ENCODE peak calls at places on chromosomes 12 and 14, in seven cellular contexts. I is mammary epithelial cell, Q is lower lobe of right lung, V is aorta, P is Panc1, A is heart right ventricle, X is GM23338. E is an unnamed sample. For H3K4me1, the result is how much of the 10 kb centered on the place peaks cover.

GRCh38 chr14:38522724-38523123 is 266.8 kb upstream of the CLEC14A start:
- DNase-seq in I (no peak), Q (no peak), V (no peak), P (no peak), A (no peak), X (no peak), E (no peak)

GRCh38 chr14:100838493-100839440 is 12.8 kb downstream of the MEG3 start:
- DNase-seq in I (no peak), Q (peak), V (no peak), P (no peak), A (no peak), X (no peak), E (no peak)

GRCh38 chr14:105448706-105449111 is 25.9 kb upstream of the CRIP2 start:
- DNase-seq in I (peak), Q (peak), V (peak), P (peak), A (peak), X (peak), E (peak)

GRCh38 chr12:45192707-45193106 is 23.2 kb upstream of the ANO6 start:
- DNase-seq in I (no peak), Q (no peak), V (no peak), P (no peak), A (no peak), X (no peak), E (no peak)

GRCh38 chr12:58592817-58593216 is 327.5 kb downstream of the LRIG3 start:
- DNase-seq in I (no peak), Q (no peak), V (no peak), P (no peak), A (no peak), X (no peak), E (no peak)

GRCh38 chr12:104443008-104443407 is 13.7 kb upstream of the CHST11 start:
- DNase-seq in I (no peak), Q (no peak), V (no peak), P (no peak), A (no peak), X (no peak), E (no peak)

GRCh38 chr12:51798507-51798906 is 50.0 kb downstream of the FIGNL2 start:
- DNase-seq in I (peak), Q (no peak), V (no peak), P (no peak), A (no peak), X (no peak), E (no peak)

GRCh38 chr12:50790081-50790480 is 26.2 kb downstream of the ATF1 start:
- DNase-seq in I (no peak), Q (no peak), V (no peak), P (no peak), A (no peak), X (no peak), E (no peak)

GRCh38 chr12:117377758-117378157 is 16.3 kb upstream of the NOS1 start:
- DNase-seq in I (no peak), Q (no peak), V (no peak), P (no peak), A (no peak), X (peak), E (no peak)

GRCh38 chr14:42011221-42011620 is 404.5 kb downstream of the LRFN5 start:
- DNase-seq in I (no peak), Q (no peak), V (no peak), P (no peak), A (no peak), X (no peak), E (no peak)

GRCh38 chr14:21014761-21015190 is 10.1 kb downstream of the NDRG2 start:
- DNase-seq in I (peak), Q (peak), V (peak), P (peak), A (peak), X (peak), E (peak)

DNA sequence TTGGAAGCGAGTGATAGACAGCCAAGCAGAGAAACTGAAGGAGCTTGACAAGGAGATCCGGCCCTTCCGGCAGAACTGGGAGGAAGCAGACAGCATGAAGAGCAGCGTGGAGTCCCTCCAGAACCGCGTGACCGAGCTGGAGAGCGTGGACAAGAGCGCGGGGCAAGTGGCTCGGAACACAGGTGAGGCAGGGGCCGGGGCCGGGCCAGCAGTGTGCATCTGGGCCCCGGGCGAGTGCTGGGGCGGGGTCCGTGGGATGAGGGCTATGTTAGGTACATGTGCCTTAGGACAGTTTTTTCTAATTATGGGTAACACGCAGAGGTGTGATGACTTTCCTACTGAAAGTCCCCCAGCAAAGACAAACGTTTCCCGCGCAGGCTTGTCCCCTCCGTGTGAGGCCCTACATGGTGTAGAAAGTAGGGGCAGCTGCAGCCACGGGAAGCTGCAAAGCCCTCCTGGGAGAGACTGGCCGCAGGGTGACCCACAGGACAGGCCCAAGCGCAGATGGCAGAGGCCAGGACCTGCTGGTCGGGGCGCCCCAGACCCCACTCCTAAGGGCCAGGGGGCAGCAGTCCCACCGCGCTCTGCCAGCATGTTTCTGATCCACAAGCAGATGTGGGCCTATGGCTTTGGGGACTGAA is 19.1 kb upstream of the AMN start:
- DNase-seq in I (no peak), Q (peak), V (peak), P (no peak), A (no peak), X (no peak), E (no peak)
- H3K4me1 ChIP-seq in I (under half), Q (under half), V (under half), P (under half), A (under half), X (under half), E (under half)

DNA sequence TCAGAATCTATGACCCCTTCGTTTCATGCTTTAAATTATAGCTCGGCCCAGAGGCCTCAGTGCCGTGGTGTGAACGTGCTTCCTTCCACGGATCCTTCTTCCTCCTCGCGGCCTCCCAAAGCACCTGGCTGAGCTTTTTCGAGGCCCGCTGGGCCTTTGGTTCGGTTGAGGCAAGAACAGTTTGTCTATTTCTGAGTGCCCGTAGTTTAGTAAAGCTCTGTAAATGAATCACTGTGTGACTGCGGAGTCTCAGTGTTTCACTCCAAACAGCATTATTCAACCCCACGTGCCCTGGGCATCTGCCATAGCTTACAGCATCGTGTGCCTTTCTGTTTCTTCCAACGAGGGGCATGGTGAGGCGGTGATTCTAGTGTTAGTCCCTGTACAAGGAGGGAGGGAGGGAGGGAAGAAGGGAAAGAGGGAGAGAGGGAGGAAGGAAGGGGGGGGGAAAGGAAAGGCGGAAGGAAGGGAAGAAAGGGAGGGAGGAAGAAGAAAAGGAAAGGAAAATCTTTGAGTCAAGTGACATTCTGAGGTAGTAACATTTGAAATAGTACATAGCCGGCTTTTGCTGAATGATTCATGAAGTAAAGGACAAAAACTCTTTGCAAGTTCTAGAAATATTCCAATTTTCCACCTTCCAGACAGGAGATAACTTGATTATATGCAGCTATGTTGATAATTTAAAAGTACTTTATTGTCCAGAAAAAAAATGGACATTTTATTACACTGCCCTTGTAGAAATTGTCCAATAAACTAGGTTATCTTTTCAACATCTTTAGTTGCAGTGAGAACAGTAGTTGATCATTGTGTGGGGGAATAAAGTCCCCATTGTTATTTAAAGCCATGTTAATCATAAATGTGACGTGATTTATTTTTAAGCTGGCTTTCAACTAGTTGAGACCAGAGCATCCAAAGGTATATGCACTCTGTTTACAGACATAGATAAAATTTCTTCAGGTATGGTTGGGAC is 1.2 kb upstream of the TRIM9 start:
- DNase-seq in I (peak), Q (no peak), V (peak), P (no peak), A (peak), X (no peak), E (peak)
- H3K4me3 ChIP-seq in I (peak), Q (peak), V (peak), P (peak), A (peak), X (peak), E (peak)

GRCh38 chr12:9794484-9795063 is 32.7 kb upstream of the KLRF1 start:
- DNase-seq in I (no peak), Q (no peak), V (no peak), P (no peak), A (no peak), X (no peak), E (no peak)
- H3K4me1 ChIP-seq in I (under half), Q (under half), V (under half), P (under half), A (under half), X (under half), E (under half)

GRCh38 chr12:70052931-70053497 is 190.2 kb upstream of the CNOT2 start:
- DNase-seq in I (peak), Q (no peak), V (no peak), P (no peak), A (no peak), X (no peak), E (peak)

GRCh38 chr12:70052476-70052875 is 190.8 kb upstream of the CNOT2 start:
- DNase-seq in I (no peak), Q (no peak), V (no peak), P (no peak), A (no peak), X (no peak), E (no peak)

GRCh38 chr12:70045514-70045913 is 197.7 kb upstream of the CNOT2 start:
- DNase-seq in I (peak), Q (no peak), V (no peak), P (no peak), A (no peak), X (no peak), E (no peak)

GRCh38 chr12:70048521-70049245 is 194.6 kb upstream of the CNOT2 start:
- DNase-seq in I (no peak), Q (no peak), V (no peak), P (no peak), A (no peak), X (no peak), E (no peak)

DNA sequence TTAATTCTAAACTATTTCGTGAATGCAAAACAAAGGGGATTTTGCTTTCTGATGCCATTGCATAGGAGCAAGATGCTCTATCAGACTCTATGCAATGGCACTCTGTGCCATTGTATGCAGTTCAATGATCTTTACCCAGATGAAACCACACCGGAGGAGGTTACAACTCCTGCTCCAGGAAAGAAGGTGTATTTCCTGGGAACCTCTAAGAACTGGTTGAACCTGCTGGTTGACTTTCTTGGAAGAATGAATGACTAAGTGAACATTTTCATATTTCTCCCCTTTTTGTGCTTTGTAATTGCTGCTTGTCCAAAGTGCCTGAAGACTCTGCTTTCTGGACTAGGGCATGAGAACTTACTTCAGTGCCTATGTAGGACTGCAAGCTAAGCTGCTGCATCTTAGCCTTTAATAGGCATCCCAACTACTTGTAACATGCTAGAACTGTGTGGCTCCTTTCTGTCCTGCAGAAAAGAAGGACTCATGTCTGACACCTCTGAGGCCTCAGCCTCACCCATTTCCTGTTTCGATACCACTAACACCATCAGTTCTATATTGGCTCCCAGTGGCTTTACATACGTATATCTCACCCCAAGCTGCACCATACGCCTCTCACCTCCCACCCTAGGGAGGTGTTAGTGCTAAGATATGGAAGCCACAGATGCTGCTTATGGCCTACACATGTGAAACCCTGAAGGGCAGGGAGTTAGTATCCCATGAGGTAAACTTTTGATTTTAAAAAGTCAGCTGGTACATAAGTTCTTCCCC is 193.5 kb upstream of the CNOT2 start:
- DNase-seq in I (peak), Q (no peak), V (no peak), P (no peak), A (no peak), X (no peak), E (no peak)
- H3K4me3 ChIP-seq in I (no peak), Q (no peak), V (no peak), P (no peak), A (no peak), X (no peak), E (no peak)

GRCh38 chr12:28235985-28236384 is 45.7 kb downstream of the CCDC91 start:
- DNase-seq in I (no peak), Q (no peak), V (no peak), P (no peak), A (no peak), X (no peak), E (no peak)

GRCh38 chr12:28232212-28232928 is 42.1 kb downstream of the CCDC91 start:
- DNase-seq in I (no peak), Q (no peak), V (no peak), P (no peak), A (no peak), X (no peak), E (no peak)

GRCh38 chr12:28226705-28227104 is 36.4 kb downstream of the CCDC91 start:
- DNase-seq in I (no peak), Q (no peak), V (no peak), P (no peak), A (no peak), X (no peak), E (no peak)

GRCh38 chr12:28235017-28235416 is 44.8 kb downstream of the CCDC91 start:
- DNase-seq in I (no peak), Q (no peak), V (no peak), P (no peak), A (no peak), X (no peak), E (no peak)

DNA sequence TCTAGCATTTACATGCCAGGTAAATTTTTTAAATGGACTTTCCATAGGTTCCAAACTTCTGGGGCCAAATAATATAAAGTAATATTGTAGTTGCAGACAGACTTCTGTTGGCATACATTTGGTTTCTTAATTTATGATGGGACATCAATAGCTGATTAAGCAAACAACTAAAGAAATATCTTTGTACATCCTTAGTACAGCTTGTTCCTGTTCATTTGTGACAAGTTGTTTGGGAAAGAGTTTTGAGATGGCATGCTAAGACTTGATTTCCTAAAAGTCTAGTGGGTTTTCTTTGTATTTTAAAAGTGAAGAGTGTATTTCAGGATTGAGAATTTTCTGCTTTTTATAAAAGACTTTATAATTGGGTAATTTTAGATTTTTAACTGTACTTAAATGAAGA is 41.0 kb downstream of the CCDC91 start:
- DNase-seq in I (no peak), Q (no peak), V (no peak), P (no peak), A (no peak), X (no peak), E (no peak)
- H3K4me1 ChIP-seq in I (under half), Q (under half), V (under half), P (under half), A (under half), X (under half), E (under half)

DNA sequence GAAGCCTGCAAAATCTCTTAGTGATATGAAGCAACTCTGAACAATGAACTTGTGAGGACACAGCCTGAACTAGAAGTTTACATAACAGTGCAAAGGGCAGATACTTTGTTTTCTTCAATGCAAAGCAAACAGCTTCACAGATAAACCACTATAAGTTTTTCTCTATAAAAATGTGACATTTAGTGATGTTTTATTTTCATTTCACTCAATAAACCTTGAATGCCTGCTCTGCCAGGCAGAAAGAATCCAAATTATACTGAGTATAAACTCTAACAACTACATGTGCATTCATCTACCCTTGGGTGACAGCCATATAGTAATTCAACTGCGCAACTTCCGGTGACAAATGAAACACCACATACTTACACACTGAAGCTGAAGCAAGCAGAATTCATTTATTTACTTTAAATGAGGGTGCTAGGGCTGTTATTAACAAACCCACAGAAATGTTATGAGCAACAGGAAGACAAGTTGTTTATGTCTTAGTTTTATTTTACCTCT is 10.3 kb downstream of the DCP1B start:
- DNase-seq in I (no peak), Q (no peak), V (no peak), P (peak), A (no peak), X (no peak), E (no peak)
- H3K4me3 ChIP-seq in I (no peak), Q (no peak), V (no peak), P (no peak), A (no peak), X (no peak), E (no peak)